ENCODE peak calls at places on chromosomes 16 and 17, in ten cellular contexts. Y is IMR-90; E is left ventricle myocardium inferior; D is tibial nerve; Z is iPS DF 6.9; P is HepG2; B is CD8-positive, alpha-beta memory T cell; R is CD8-positive, alpha-beta T cell; S is SJSA1; K is kidney. A is an unnamed sample.
A peak's percentile ranks its signal among the peaks of the same experiment; 100 is the strongest.

GRCh38 chr17:77449908-77450741 is 309.4 kb downstream of the SEC14L1 start:
- DNase-seq in Y (peak; percentile 72), E (peak; percentile 86), D (peak; percentile 73), Z (no peak), P (peak; percentile 92), B (no peak), R (no peak), S (peak; percentile 33), K (no peak), A (peak; percentile 71)

GRCh38 chr16:14375132-14375491 is 254.9 kb downstream of the PARN start:
- DNase-seq in Y (peak; percentile 29), E (no peak), D (no peak), Z (no peak), P (no peak), B (no peak), R (no peak), S (no peak), K (no peak), A (peak; percentile 19)

GRCh38 chr16:79083879-79084278 is 516.7 kb downstream of the MAF start:
- DNase-seq in Y (no peak), E (no peak), D (no peak), Z (no peak), P (no peak), B (no peak), R (no peak), S (no peak), K (no peak), A (no peak)

GRCh38 chr16:3865241-3865640 is 15.3 kb downstream of the CREBBP start:
- DNase-seq in Y (no peak), E (no peak), D (no peak), Z (no peak), P (no peak), B (no peak), R (no peak), S (no peak), K (no peak), A (no peak)

GRCh38 chr17:8188408-8188839 is 1.6 kb downstream of the BORCS6 start:
- DNase-seq in Y (no peak), E (no peak), D (no peak), Z (no peak), P (no peak), B (no peak), R (no peak), S (no peak), K (peak; percentile 75), A (no peak)

GRCh38 chr17:48944519-48945260 is at the start of gene SNF8:
- DNase-seq in Y (peak; percentile 88), E (peak; percentile 92), D (peak; percentile 80), Z (peak; percentile 84), P (peak; percentile 90), B (peak; percentile 88), R (peak; percentile 88), S (peak; percentile 95), K (peak; percentile 97), A (peak; percentile 87)

GRCh38 chr17:47837401-47838039 is 3.6 kb downstream of the SCRN2 start:
- DNase-seq in Y (peak; percentile 10), E (no peak), D (no peak), Z (no peak), P (peak; percentile 30), B (no peak), R (no peak), S (no peak), K (no peak), A (no peak)

GRCh38 chr17:74453665-74454196 is 12.7 kb upstream of the CD300A start:
- DNase-seq in Y (no peak), E (no peak), D (no peak), Z (no peak), P (no peak), B (no peak), R (peak; percentile 59), S (no peak), K (no peak), A (no peak)

GRCh38 chr17:50511058-50511457 is 2.8 kb downstream of the MYCBPAP start:
- DNase-seq in Y (peak; percentile 50), E (no peak), D (no peak), Z (no peak), P (no peak), B (no peak), R (no peak), S (no peak), K (peak; percentile 42), A (no peak)

GRCh38 chr17:50514936-50515702 is 6.9 kb downstream of the MYCBPAP start:
- DNase-seq in Y (no peak), E (peak; percentile 42), D (peak; percentile 61), Z (no peak), P (peak; percentile 60), B (no peak), R (no peak), S (no peak), K (peak; percentile 45), A (no peak)

GRCh38 chr17:50516980-50517379 is 8.7 kb downstream of the MYCBPAP start:
- DNase-seq in Y (no peak), E (no peak), D (no peak), Z (no peak), P (no peak), B (no peak), R (no peak), S (no peak), K (no peak), A (no peak)

GRCh38 chr17:50514388-50514787 is 6.1 kb downstream of the MYCBPAP start:
- DNase-seq in Y (no peak), E (no peak), D (no peak), Z (no peak), P (no peak), B (no peak), R (no peak), S (no peak), K (no peak), A (no peak)

GRCh38 chr17:50513501-50513900 is 5.3 kb downstream of the MYCBPAP start:
- DNase-seq in Y (no peak), E (no peak), D (no peak), Z (no peak), P (no peak), B (no peak), R (no peak), S (no peak), K (no peak), A (no peak)
- H3K4me3 ChIP-seq in Y (no peak overlapping the region), E (no peak overlapping the region), D (no peak overlapping the region), Z (no peak overlapping the region), P (no peak overlapping the region), B (no peak overlapping the region), R (no peak overlapping the region), S (no peak overlapping the region), K (no peak overlapping the region), A (no peak overlapping the region)

DNA sequence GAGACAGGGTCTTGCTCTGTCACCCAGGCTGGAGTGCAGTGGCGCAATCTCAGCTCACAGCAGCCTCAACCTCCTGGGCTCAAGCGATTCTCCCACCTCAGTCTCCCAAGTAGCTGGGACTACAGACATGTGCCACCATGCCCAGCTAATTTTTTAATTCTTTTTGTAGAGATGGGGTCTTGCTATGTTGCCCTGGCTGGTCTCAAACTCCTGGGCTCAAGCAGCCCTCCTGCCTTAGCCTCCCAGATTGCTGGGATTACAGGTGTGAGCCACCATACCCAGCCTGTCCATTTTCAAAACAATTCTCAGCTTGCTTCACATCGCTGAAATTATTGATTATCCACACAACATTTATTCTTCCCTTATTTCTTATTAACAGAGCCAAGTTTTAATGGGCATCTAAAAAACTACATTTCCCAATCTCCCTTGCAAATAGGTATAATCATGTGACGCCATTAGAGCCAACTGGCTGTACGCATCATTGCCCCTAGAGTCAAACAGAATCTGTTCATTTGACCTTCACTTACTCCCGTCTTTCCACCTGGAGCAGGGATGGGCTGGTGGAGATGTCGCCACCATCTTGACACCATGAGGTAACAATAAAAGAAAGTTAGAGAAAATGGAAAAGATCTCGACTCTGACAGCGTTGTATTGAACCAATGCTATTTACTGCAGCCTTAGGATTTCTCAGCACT is 148.0 kb upstream of the FOXF1 start:
- DNase-seq in Y (no peak), E (no peak), D (no peak), Z (no peak), P (no peak), B (no peak), R (no peak), S (no peak), K (no peak), A (no peak)
- H3K27ac ChIP-seq in Y (peak overlapping the region; percentile 81), E (no peak overlapping the region), D (no peak overlapping the region), Z (no peak overlapping the region), P (no peak overlapping the region), B (no peak overlapping the region), R (no peak overlapping the region), S (peak overlapping the region; percentile 74), K (no peak overlapping the region), A (no peak overlapping the region)

GRCh38 chr16:54928016-54928356 is 2.7 kb upstream of the IRX5 start:
- DNase-seq in Y (no peak), E (no peak), D (no peak), Z (no peak), P (no peak), B (no peak), R (no peak), S (peak; percentile 64), K (peak; percentile 63), A (no peak)
- H3K4me3 ChIP-seq in Y (peak overlapping the region; percentile 53), E (peak overlapping the region; percentile 85), D (peak overlapping the region; percentile 30), Z (peak overlapping the region; percentile 12), P (no peak overlapping the region), B (peak overlapping the region; percentile 31), R (no peak overlapping the region), S (peak overlapping the region; percentile 98), K (peak overlapping the region; percentile 66), A (peak overlapping the region; percentile 57)

GRCh38 chr17:57259817-57260216 is 3.5 kb downstream of the MSI2 start:
- DNase-seq in Y (no peak), E (no peak), D (no peak), Z (no peak), P (no peak), B (no peak), R (no peak), S (no peak), K (no peak), A (no peak)

GRCh38 chr17:57255776-57256681 is at the start of gene MSI2:
- DNase-seq in Y (peak; percentile 78), E (peak; percentile 95), D (peak; percentile 95), Z (no peak), P (peak; percentile 76), B (peak; percentile 92), R (peak; percentile 87), S (peak; percentile 61), K (peak; percentile 98), A (peak; percentile 69)

GRCh38 chr17:57256708-57257112 is 387 bp downstream of the MSI2 start:
- DNase-seq in Y (no peak), E (peak; percentile 20), D (peak; percentile 24), Z (no peak), P (no peak), B (peak; percentile 41), R (peak; percentile 16), S (peak; percentile 25), K (no peak), A (no peak)

GRCh38 chr17:57257213-57257873 is 1.0 kb downstream of the MSI2 start:
- DNase-seq in Y (no peak), E (no peak), D (no peak), Z (no peak), P (no peak), B (no peak), R (no peak), S (peak; percentile 31), K (no peak), A (no peak)

DNA sequence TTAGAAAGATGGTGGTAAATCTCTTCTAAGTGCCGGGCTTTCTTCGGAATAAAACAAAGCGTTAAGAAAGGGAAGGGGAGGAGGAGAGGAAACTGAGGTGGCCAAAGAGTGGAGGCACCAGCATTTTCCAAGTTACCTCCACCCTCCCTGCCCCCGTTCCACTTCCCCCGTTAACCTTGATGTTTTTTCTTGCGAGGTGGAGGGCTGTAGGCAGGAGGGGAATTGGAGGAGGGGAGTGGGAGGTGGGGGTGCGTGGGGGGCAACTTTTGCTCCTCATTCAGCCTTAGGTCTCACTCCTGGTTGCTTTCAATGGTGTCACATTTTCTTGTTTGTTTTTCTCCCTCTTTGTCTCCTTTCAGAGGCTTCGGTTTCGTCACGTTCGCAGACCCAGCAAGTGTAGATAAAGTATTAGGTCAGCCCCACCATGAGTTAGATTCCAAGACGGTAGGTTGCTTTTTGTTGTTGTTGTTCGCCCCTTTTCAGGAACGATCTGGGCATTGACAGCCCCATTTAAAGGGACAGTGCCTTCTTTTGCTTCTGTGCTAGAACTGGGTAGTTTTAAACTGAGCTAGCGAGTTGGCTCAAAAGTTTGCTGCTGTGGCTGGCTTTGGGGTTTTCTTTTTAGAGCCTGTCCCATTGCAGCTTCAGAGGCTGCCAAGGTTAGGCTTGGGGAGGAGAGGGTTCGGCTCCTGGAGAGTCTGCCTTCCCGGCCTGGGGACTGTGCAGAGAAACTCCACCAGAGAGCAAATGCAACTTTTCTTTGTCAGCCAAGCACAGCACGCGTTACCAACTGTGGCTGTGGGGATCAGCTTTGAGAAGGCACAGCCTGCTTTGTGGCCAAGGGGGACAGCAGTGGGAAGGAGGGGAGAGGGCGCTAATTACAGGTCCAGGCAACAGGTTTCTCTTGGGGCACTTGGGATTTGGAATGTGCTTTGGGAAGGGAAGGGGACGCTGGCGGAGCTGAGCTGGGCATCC is 1.9 kb downstream of the MSI2 start:
- DNase-seq in Y (no peak), E (no peak), D (no peak), Z (no peak), P (peak; percentile 39), B (no peak), R (no peak), S (peak; percentile 15), K (no peak), A (no peak)
- H3K27ac ChIP-seq in Y (peak overlapping the region; percentile 44), E (peak overlapping the region; percentile 97), D (peak overlapping the region; percentile 92), Z (no peak overlapping the region), P (peak overlapping the region; percentile 63), B (peak overlapping the region; percentile 75), R (peak overlapping the region; percentile 58), S (no peak overlapping the region), K (peak overlapping the region; percentile 68), A (no peak overlapping the region)

A was measured in brain microvascular endothelial cell.